ENCODE peak calls at places on chromosome 17, in ten cellular contexts. U is cardiac fibroblast; H is activated CD4-positive, alpha-beta T cell treated with anti-CD3 and anti-CD28 coated beads, Interleukin-2, amount 50 U/mL, for 4 hours; D is iris pigment epithelial cell; X is adipocyte; R is HuH-7.5; F is smooth muscle cell of the brain vasculature; I is AG04449; G is psoas muscle; K is RWPE1. B is an unnamed sample.

GRCh38 chr17:4808378-4808767 is 1.4 kb downstream of the PLD2 start:
- DNase-seq in U (no peak), H (no peak), D (no peak), X (peak), R (no peak), F (no peak), I (no peak), G (peak), K (no peak), B (no peak)

GRCh38 chr17:7293131-7293557 is 1.3 kb downstream of the YBX2 start:
- DNase-seq in U (peak), H (no peak), D (no peak), X (no peak), R (no peak), F (no peak), I (no peak), G (no peak), K (peak), B (no peak)

GRCh38 chr17:82184761-82185160 is 27.9 kb downstream of the CCDC57 start:
- DNase-seq in U (no peak), H (no peak), D (no peak), X (no peak), R (no peak), F (no peak), I (no peak), G (no peak), K (no peak), B (no peak)

GRCh38 chr17:78421534-78422266 is 43.3 kb downstream of the PGS1 start:
- DNase-seq in U (peak), H (peak), D (peak), X (peak), R (peak), F (no peak), I (peak), G (peak), K (peak), B (peak)

GRCh38 chr17:21279198-21279535 is 5.3 kb upstream of the MAP2K3 start:
- DNase-seq in U (no peak), H (no peak), D (no peak), X (no peak), R (no peak), F (no peak), I (no peak), G (no peak), K (no peak), B (no peak)

GRCh38 chr17:40358323-40359038 is 6.1 kb downstream of the GJD3 start:
- DNase-seq in U (peak), H (peak), D (peak), X (peak), R (peak), F (peak), I (no peak), G (peak), K (peak), B (peak)

GRCh38 chr17:44348234-44348987 is 3.3 kb downstream of the GRN start:
- DNase-seq in U (peak), H (no peak), D (peak), X (peak), R (no peak), F (peak), I (no peak), G (no peak), K (peak), B (no peak)

GRCh38 chr17:62950067-62950466 is 16.0 kb upstream of the TANC2 start:
- DNase-seq in U (peak), H (no peak), D (peak), X (peak), R (peak), F (peak), I (peak), G (no peak), K (peak), B (no peak)

GRCh38 chr17:49093131-49093530 is 39.4 kb upstream of the B4GALNT2 start:
- DNase-seq in U (no peak), H (no peak), D (no peak), X (no peak), R (no peak), F (no peak), I (no peak), G (no peak), K (no peak), B (no peak)

GRCh38 chr17:2621241-2621640 is 27.8 kb downstream of the PAFAH1B1 start:
- DNase-seq in U (no peak), H (no peak), D (no peak), X (no peak), R (no peak), F (no peak), I (no peak), G (no peak), K (no peak), B (no peak)

GRCh38 chr17:35743911-35744328 is 9.1 kb downstream of the GAS2L2 start:
- DNase-seq in U (peak), H (no peak), D (peak), X (peak), R (peak), F (peak), I (no peak), G (no peak), K (peak), B (no peak)

GRCh38 chr17:66755944-66756290 is 79.0 kb upstream of the CACNG5 start:
- DNase-seq in U (no peak), H (no peak), D (no peak), X (no peak), R (no peak), F (no peak), I (no peak), G (no peak), K (no peak), B (no peak)

GRCh38 chr17:74779948-74780400 is 3.8 kb upstream of the NAT9 start:
- DNase-seq in U (no peak), H (peak), D (no peak), X (no peak), R (no peak), F (no peak), I (no peak), G (no peak), K (no peak), B (peak)

GRCh38 chr17:40033339-40033738 is 18.1 kb downstream of the CSF3 start:
- DNase-seq in U (no peak), H (no peak), D (no peak), X (no peak), R (no peak), F (no peak), I (no peak), G (no peak), K (no peak), B (no peak)

GRCh38 chr17:64741038-64741641 is 79.0 kb upstream of the SMURF2 start:
- DNase-seq in U (peak), H (no peak), D (peak), X (peak), R (no peak), F (no peak), I (no peak), G (no peak), K (no peak), B (no peak)

GRCh38 chr17:75872434-75873351 is 5.7 kb downstream of the TRIM47 start:
- DNase-seq in U (peak), H (peak), D (peak), X (peak), R (peak), F (no peak), I (no peak), G (peak), K (peak), B (peak)

GRCh38 chr17:74671031-74671771 is 41.5 kb downstream of the CD300LF start:
- DNase-seq in U (peak), H (peak), D (peak), X (peak), R (peak), F (peak), I (no peak), G (peak), K (peak), B (peak)

GRCh38 chr17:73652886-73653480 is 8.7 kb upstream of the SDK2 start:
- DNase-seq in U (no peak), H (no peak), D (no peak), X (no peak), R (no peak), F (no peak), I (no peak), G (no peak), K (no peak), B (no peak)

GRCh38 chr17:31581491-31581890 is 190.0 kb downstream of the RAB11FIP4 start:
- DNase-seq in U (peak), H (no peak), D (no peak), X (peak), R (no peak), F (no peak), I (no peak), G (peak), K (no peak), B (no peak)

GRCh38 chr17:46072998-46073397 is 73.9 kb downstream of the STH start:
- DNase-seq in U (peak), H (no peak), D (peak), X (peak), R (no peak), F (no peak), I (peak), G (no peak), K (peak), B (no peak)

GRCh38 chr17:8015957-8016631 is 13.7 kb downstream of the GUCY2D start:
- DNase-seq in U (no peak), H (no peak), D (no peak), X (no peak), R (no peak), F (no peak), I (no peak), G (no peak), K (no peak), B (no peak)

B was measured in CD8-positive, alpha-beta memory T cell.